ENCODE peak calls at places on chromosomes 13 and 19, in ten cellular contexts. T, O, C, J, L, E, W, M, P and I are unnamed samples.

GRCh38 chr19:33388817-33389573 is 15.5 kb downstream of the CEBPG start:
- DNase-seq in O (no peak), P (peak), L (peak), M (no peak), C (no peak), E (no peak), T (no peak), W (peak), J (no peak), I (no peak)

GRCh38 chr19:16327911-16328823 is 3.5 kb downstream of the KLF2 start:
- DNase-seq in O (peak), J (peak), M (peak), W (peak), T (peak), C (peak), L (no peak), E (no peak), P (peak), I (peak)

GRCh38 chr19:35793381-35794165 is 18.2 kb downstream of the ARHGAP33 start:
- DNase-seq in T (no peak), E (no peak), J (no peak), M (no peak), L (no peak), P (no peak), O (no peak), C (no peak), W (no peak), I (no peak)

GRCh38 chr19:14368011-14368513 is 13.2 kb upstream of the ADGRE5 start:
- DNase-seq in C (peak), T (no peak), O (no peak), J (peak), E (no peak), L (no peak), P (no peak), W (no peak), M (no peak), I (no peak)

GRCh38 chr13:27403252-27403678 is 21.2 kb upstream of the GTF3A start:
- DNase-seq in J (no peak), W (no peak), P (no peak), C (no peak), M (no peak), E (peak), O (no peak), T (peak), L (no peak), I (no peak)

GRCh38 chr13:74134226-74134776 is at the start of gene KLF12:
- DNase-seq in W (peak), P (peak), E (peak), L (peak), O (peak), T (peak), J (peak), M (peak), C (peak), I (peak)

GRCh38 chr13:111284579-111284978 is 35.9 kb upstream of the TEX29 start:
- DNase-seq in W (no peak), E (no peak), M (no peak), L (no peak), O (no peak), C (no peak), P (no peak), T (no peak), J (no peak), I (no peak)

GRCh38 chr19:32373614-32374295 is 28.3 kb downstream of the ZNF507 start:
- DNase-seq in J (no peak), M (no peak), W (no peak), O (no peak), C (no peak), L (no peak), E (peak), P (no peak), T (peak), I (no peak)

GRCh38 chr13:38785047-38785446 is 98.2 kb downstream of the FREM2 start:
- DNase-seq in W (no peak), M (no peak), J (no peak), P (no peak), L (no peak), T (no peak), E (no peak), O (no peak), C (no peak), I (no peak)

GRCh38 chr13:112198611-112199010 is 131.7 kb downstream of the SOX1 start:
- DNase-seq in C (no peak), L (no peak), O (no peak), W (no peak), P (no peak), E (no peak), M (no peak), J (no peak), T (no peak), I (no peak)

GRCh38 chr19:23436944-23437343 is 41.7 kb upstream of the ZNF91 start:
- DNase-seq in C (peak), W (no peak), J (peak), E (peak), T (no peak), P (no peak), L (no peak), O (no peak), M (no peak), I (no peak)

GRCh38 chr13:45416521-45417125 is 1.6 kb downstream of the SLC25A30 start:
- DNase-seq in P (no peak), E (no peak), C (no peak), T (no peak), W (no peak), O (no peak), M (no peak), J (no peak), L (no peak), I (no peak)